ENCODE peak calls at places on chromosomes 5 and 9, in six cellular contexts. V, Q, L, G, W and Z are unnamed samples.
A peak's percentile ranks its signal among the peaks of the same experiment; 100 is the strongest.

GRCh38 chr9:70073193-70073592 is 29.5 kb downstream of the MAMDC2 start:
- DNase-seq in G (no peak), Q (no peak), W (no peak), V (no peak), L (no peak), Z (no peak)

GRCh38 chr9:135997070-135998012 is 36.2 kb upstream of the UBAC1 start:
- DNase-seq in G (no peak), Q (no peak), L (no peak), W (no peak), V (no peak), Z (no peak)

GRCh38 chr5:448766-449090 is 5.8 kb downstream of the EXOC3 start:
- DNase-seq in Q (no peak), V (no peak), W (no peak), G (no peak), L (no peak), Z (no peak)

GRCh38 chr5:160516696-160517530 is 95.3 kb downstream of the PTTG1 start:
- DNase-seq in V (no peak), G (no peak), Q (no peak), L (no peak), W (no peak), Z (no peak)

GRCh38 chr5:111374380-111374779 is 138.0 kb downstream of the STARD4 start:
- DNase-seq in L (no peak), V (no peak), G (no peak), Q (no peak), W (no peak), Z (no peak)

GRCh38 chr9:106964822-106965525 is 102.0 kb downstream of the ZNF462 start:
- DNase-seq in L (no peak), Q (no peak), G (no peak), W (no peak), V (no peak), Z (no peak)

GRCh38 chr9:129910628-129911567 is 75.6 kb downstream of the USP20 start:
- DNase-seq in Q (peak; percentile 57), V (no peak), G (peak; percentile 95), W (no peak), L (no peak), Z (no peak)

GRCh38 chr5:149605354-149605997 is 24.2 kb downstream of the ARHGEF37 start:
- DNase-seq in V (no peak), W (no peak), G (no peak), L (no peak), Q (no peak), Z (no peak)

GRCh38 chr5:176461349-176461748 is 13.2 kb downstream of the FAF2 start:
- DNase-seq in W (no peak), V (no peak), L (no peak), G (no peak), Q (no peak), Z (no peak)

GRCh38 chr9:967436-967835 is 9.0 kb upstream of the DMRT3 start:
- DNase-seq in V (no peak), L (no peak), Q (peak; percentile 53), G (no peak), W (no peak), Z (no peak)

GRCh38 chr5:170603578-170604565 is 100.1 kb downstream of the KCNIP1 start:
- DNase-seq in W (peak; percentile 24), L (no peak), Q (peak; percentile 62), G (peak; percentile 22), V (no peak), Z (no peak)

GRCh38 chr5:72115277-72115676 is 8.0 kb downstream of the MAP1B start:
- DNase-seq in L (no peak), W (no peak), Q (no peak), V (no peak), G (no peak), Z (no peak)

GRCh38 chr5:133431326-133431725 is 181.0 kb downstream of the FSTL4 start:
- DNase-seq in G (no peak), W (no peak), Q (no peak), L (no peak), V (no peak), Z (no peak)

GRCh38 chr5:56456002-56456401 is 222.9 kb upstream of the ANKRD55 start:
- DNase-seq in W (no peak), V (no peak), L (no peak), Q (no peak), G (no peak), Z (no peak)

GRCh38 chr5:141349917-141350619 is at the start of gene PCDHGB1:
- DNase-seq in L (no peak), G (no peak), Q (peak; percentile 81), W (no peak), V (no peak), Z (no peak)

GRCh38 chr5:7763621-7764072 is 87.3 kb downstream of the CFAP90 start:
- DNase-seq in L (no peak), G (no peak), Q (no peak), W (no peak), V (no peak), Z (no peak)

GRCh38 chr9:35489313-35490154 is at the start of gene RUSC2:
- DNase-seq in V (no peak), G (peak; percentile 68), L (peak; percentile 51), Q (peak; percentile 67), W (peak; percentile 48), Z (no peak)

GRCh38 chr5:45035991-45036390 is 227.2 kb downstream of the MRPS30 start:
- DNase-seq in L (no peak), G (no peak), Q (no peak), V (no peak), W (no peak), Z (no peak)

GRCh38 chr5:169850407-169850806 is 129.9 kb downstream of the INSYN2B start:
- DNase-seq in V (no peak), L (no peak), G (no peak), Q (peak; percentile 29), W (no peak), Z (no peak)

GRCh38 chr5:149166128-149166527 is 24.8 kb downstream of the ABLIM3 start:
- DNase-seq in G (no peak), W (no peak), L (no peak), V (no peak), Q (no peak), Z (no peak)

GRCh38 chr5:177308740-177309139 is 3.0 kb downstream of the MXD3 start:
- DNase-seq in Q (no peak), G (no peak), W (no peak), V (no peak), L (no peak), Z (no peak)

GRCh38 chr5:145859897-145860296 is 12.9 kb downstream of the GRXCR2 start:
- DNase-seq in G (no peak), L (no peak), Q (no peak), W (no peak), V (no peak), Z (no peak)

GRCh38 chr5:60195083-60195482 is 301.6 kb upstream of the PDE4D start:
- DNase-seq in V (no peak), W (no peak), L (no peak), Q (no peak), G (no peak), Z (no peak)

GRCh38 chr5:76363385-76364261 is 39.5 kb upstream of the IQGAP2 start:
- DNase-seq in V (no peak), W (no peak), L (no peak), G (no peak), Q (no peak), Z (no peak)

GRCh38 chr5:173233347-173234128 is 1.5 kb downstream of the NKX2-5 start:
- DNase-seq in Q (no peak), V (no peak), L (no peak), G (no peak), W (no peak), Z (no peak)